ENCODE peak calls at places on chromosomes 3 and 15, in six cellular contexts. J is pancreas; E is fibroblast of lung; O is CD8-positive, alpha-beta T cell; S is WTC11; T is activated B cell treated with CpG ODN at 0.5 μM for 24 hours. Q is an unnamed sample.

GRCh38 chr3:5210926-5211325 is 23.4 kb downstream of the EDEM1 start:
- DNase-seq in O (no peak), J (no peak), S (no peak), E (no peak), T (no peak), Q (no peak)

GRCh38 chr15:31470756-31471155 is 144.1 kb downstream of the KLF13 start:
- DNase-seq in J (no peak), O (no peak), T (no peak), S (no peak), E (no peak), Q (no peak)

GRCh38 chr3:10764314-10765051 is 51.5 kb upstream of the SLC6A11 start:
- DNase-seq in O (no peak), E (no peak), J (no peak), S (no peak), T (no peak), Q (no peak)

GRCh38 chr3:37308247-37308646 is 133.9 kb upstream of the LRRFIP2 start:
- DNase-seq in T (no peak), O (no peak), S (no peak), E (peak), J (no peak), Q (no peak)

GRCh38 chr3:33786565-33787327 is 11.7 kb upstream of the PDCD6IP start:
- DNase-seq in O (no peak), E (no peak), S (no peak), J (no peak), T (no peak), Q (no peak)

GRCh38 chr3:184761120-184761841 is 49.4 kb upstream of the MAGEF1 start:
- DNase-seq in S (no peak), T (no peak), J (peak), E (peak), O (no peak), Q (no peak)

GRCh38 chr15:25790003-25790660 is 73.0 kb downstream of the ATP10A start:
- DNase-seq in T (no peak), E (peak), J (peak), O (no peak), S (no peak), Q (peak)

GRCh38 chr3:197333901-197334639 is 35.7 kb upstream of the DLG1 start:
- DNase-seq in S (no peak), J (no peak), T (no peak), O (no peak), E (no peak), Q (no peak)

GRCh38 chr3:171797265-171797679 is 13.0 kb downstream of the PLD1 start:
- DNase-seq in O (no peak), J (no peak), E (no peak), T (no peak), S (no peak), Q (no peak)

GRCh38 chr15:72342385-72342784 is 22.4 kb upstream of the CELF6 start:
- DNase-seq in S (peak), E (peak), O (peak), J (no peak), T (no peak), Q (no peak)

GRCh38 chr15:49751191-49751590 is 130.3 kb downstream of the DTWD1 start:
- DNase-seq in J (no peak), S (no peak), T (no peak), O (no peak), E (no peak), Q (no peak)

GRCh38 chr3:2983987-2984724 is 126.0 kb downstream of the IL5RA start:
- DNase-seq in E (no peak), O (no peak), S (no peak), J (no peak), T (no peak), Q (no peak)

GRCh38 chr3:12932347-12932746 is 91.0 kb upstream of the RPL32 start:
- DNase-seq in E (no peak), O (no peak), S (no peak), J (no peak), T (no peak), Q (no peak)

GRCh38 chr3:25568525-25569078 is 96.1 kb downstream of the TOP2B start:
- DNase-seq in O (no peak), S (no peak), E (no peak), T (no peak), J (no peak), Q (no peak)

GRCh38 chr3:64022451-64023186 is 675 bp downstream of the PSMD6 start:
- DNase-seq in S (no peak), J (peak), E (no peak), T (no peak), O (peak), Q (no peak)

GRCh38 chr3:180306691-180307090 is 270.0 kb upstream of the PEX5L start:
- DNase-seq in E (no peak), T (no peak), S (no peak), O (no peak), J (peak), Q (no peak)

GRCh38 chr3:123367467-123368154 is 81.3 kb downstream of the ADCY5 start:
- DNase-seq in S (no peak), J (no peak), E (no peak), T (no peak), O (no peak), Q (no peak)

GRCh38 chr3:69297525-69297924 is 88.4 kb downstream of the FRMD4B start:
- DNase-seq in E (no peak), J (no peak), T (no peak), S (no peak), O (no peak), Q (no peak)

GRCh38 chr15:87349181-87349580 is 907.4 kb downstream of the NTRK3 start:
- DNase-seq in T (no peak), O (no peak), S (no peak), E (peak), J (no peak), Q (no peak)

GRCh38 chr3:53579636-53580035 is 85.2 kb downstream of the CACNA1D start:
- DNase-seq in S (no peak), T (no peak), J (no peak), O (no peak), E (no peak), Q (no peak)

GRCh38 chr3:197154-197855 is 742 bp downstream of the CHL1 start:
- DNase-seq in T (peak), S (no peak), O (no peak), J (no peak), E (no peak), Q (peak)

GRCh38 chr15:81619002-81619401 is 245.0 kb upstream of the TMC3 start:
- DNase-seq in T (no peak), J (no peak), E (no peak), O (no peak), S (no peak), Q (no peak)

GRCh38 chr3:80771085-80771484 is 990.4 kb downstream of the GBE1 start:
- DNase-seq in J (peak), S (no peak), E (peak), T (no peak), O (no peak), Q (peak)

GRCh38 chr3:46334911-46335478 is 18.9 kb upstream of the CCR2 start:
- DNase-seq in O (no peak), E (peak), S (no peak), T (no peak), J (no peak), Q (no peak)

GRCh38 chr3:189772584-189772983 is 141.4 kb downstream of the TP63 start:
- DNase-seq in S (no peak), E (peak), O (no peak), J (no peak), T (no peak), Q (no peak)

GRCh38 chr3:34364345-34364744 is 565.9 kb downstream of the PDCD6IP start:
- DNase-seq in E (no peak), S (no peak), T (no peak), J (no peak), O (no peak), Q (peak)

GRCh38 chr15:89673162-89673506 is 6.0 kb downstream of the PLIN1 start:
- DNase-seq in T (no peak), S (peak), O (no peak), E (no peak), J (no peak), Q (no peak)

GRCh38 chr3:184322731-184323487 is 8.5 kb downstream of the EIF4G1 start:
- DNase-seq in T (no peak), E (no peak), J (no peak), S (no peak), O (no peak), Q (peak)

GRCh38 chr3:156602424-156602823 is 47.5 kb upstream of the SSR3 start:
- DNase-seq in S (no peak), T (no peak), O (no peak), J (no peak), E (peak), Q (no peak)

GRCh38 chr15:74955796-74956647 is 550 bp downstream of the RPP25 start:
- DNase-seq in E (peak), T (peak), O (peak), S (peak), J (peak), Q (peak)

GRCh38 chr3:5787863-5788488 is 600.5 kb downstream of the EDEM1 start:
- DNase-seq in J (no peak), E (no peak), O (no peak), S (no peak), T (no peak), Q (no peak)

GRCh38 chr3:12139111-12139511 is 19.6 kb downstream of the TIMP4 start:
- DNase-seq in T (no peak), S (peak), J (no peak), E (peak), O (no peak), Q (no peak)

GRCh38 chr3:50274371-50275104 is 4.3 kb upstream of the LSMEM2 start:
- DNase-seq in O (peak), T (peak), E (peak), J (no peak), S (peak), Q (peak)

GRCh38 chr3:74233091-74233490 is 381.4 kb downstream of the CNTN3 start:
- DNase-seq in T (no peak), E (no peak), J (no peak), S (no peak), O (no peak), Q (no peak)

GRCh38 chr15:74399511-74400312 is 32.3 kb upstream of the CYP11A1 start:
- DNase-seq in S (no peak), O (peak), E (peak), T (no peak), J (no peak), Q (no peak)

GRCh38 chr3:173045770-173046382 is 95.2 kb downstream of the SPATA16 start:
- DNase-seq in S (no peak), T (no peak), E (peak), J (no peak), O (no peak), Q (no peak)

GRCh38 chr3:188706599-188706998 is 465.2 kb upstream of the TPRG1 start:
- DNase-seq in J (no peak), O (no peak), E (no peak), T (no peak), S (no peak), Q (no peak)

GRCh38 chr3:194458122-194458521 is 28.7 kb downstream of the ATP13A3 start:
- DNase-seq in T (no peak), O (no peak), E (no peak), J (no peak), S (no peak), Q (no peak)

GRCh38 chr15:39795486-39795885 is 12.8 kb upstream of the FSIP1 start:
- DNase-seq in E (no peak), S (no peak), J (no peak), O (no peak), T (no peak), Q (no peak)

DNA sequence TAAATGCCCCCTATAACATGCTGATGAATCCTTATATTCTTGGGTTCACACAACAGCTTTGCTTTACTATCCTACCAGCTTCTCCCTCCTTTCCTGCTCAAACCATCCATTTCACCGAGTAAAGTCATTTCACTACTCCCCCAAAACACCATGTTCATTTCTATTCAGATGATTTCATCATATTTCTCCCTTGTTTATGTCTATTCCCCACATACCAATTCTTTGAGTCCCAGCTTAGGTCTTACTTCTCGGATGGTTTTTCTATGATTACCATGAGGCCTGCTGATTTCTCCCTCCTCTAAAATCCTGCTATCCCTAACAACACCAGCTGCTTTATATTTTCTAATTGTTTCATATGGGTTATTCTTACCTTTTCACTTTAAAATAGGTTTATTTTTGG is 231.4 kb downstream of the TIGIT start:
- DNase-seq in O (no peak), E (peak), J (no peak), T (no peak), S (no peak), Q (no peak)
- TF ChIP-seq CTCF in O (no peak), E (no peak), J (no peak), T (no peak), S (no peak), Q (no peak)

GRCh38 chr3:114584734-114585371 is 291.0 kb downstream of the TIGIT start:
- DNase-seq in S (no peak), E (no peak), T (no peak), O (no peak), J (no peak), Q (no peak)
- TF ChIP-seq CTCF in S (no peak), E (no peak), T (no peak), O (no peak), J (no peak), Q (no peak)

GRCh38 chr3:28800203-28800602 is 451.6 kb upstream of the AZI2 start:
- DNase-seq in T (no peak), J (no peak), O (no peak), S (no peak), E (no peak), Q (no peak)

DNA sequence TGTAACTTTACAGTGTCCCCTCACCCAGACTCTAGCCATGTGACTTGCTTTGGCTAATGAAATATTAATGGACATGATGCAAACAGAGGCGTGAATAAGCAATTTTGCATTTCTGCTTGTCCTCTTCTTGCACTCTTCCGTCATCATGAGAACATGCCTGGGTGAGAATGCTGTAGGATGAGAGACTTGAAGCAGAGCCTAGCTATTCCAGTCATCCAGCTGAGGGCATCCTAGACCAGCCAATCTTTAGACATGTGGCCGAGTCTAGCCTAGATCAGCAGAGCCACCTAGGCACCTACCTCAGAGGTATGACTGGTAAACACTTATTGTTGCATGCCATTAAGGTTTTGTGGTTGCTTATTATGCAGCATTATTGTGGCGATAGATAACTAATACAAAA is 450.5 kb upstream of the AZI2 start:
- DNase-seq in J (no peak), S (no peak), T (no peak), O (no peak), E (no peak), Q (no peak)
- TF ChIP-seq CTCF in J (no peak), S (no peak), T (no peak), O (no peak), E (no peak), Q (no peak)

GRCh38 chr15:70974004-70974832 is 81.6 kb downstream of the LRRC49 start:
- DNase-seq in S (no peak), E (peak), T (no peak), O (no peak), J (no peak), Q (no peak)
- TF ChIP-seq CTCF in S (peak), E (peak), T (no peak), O (no peak), J (no peak), Q (peak)

GRCh38 chr3:183189641-183190040 is 27.1 kb upstream of the LAMP3 start:
- DNase-seq in T (no peak), S (no peak), J (no peak), E (no peak), O (no peak), Q (no peak)

GRCh38 chr3:183192650-183193300 is 30.2 kb upstream of the LAMP3 start:
- DNase-seq in E (no peak), S (no peak), O (no peak), J (no peak), T (no peak), Q (no peak)

GRCh38 chr3:183193762-183194701 is 31.5 kb upstream of the LAMP3 start:
- DNase-seq in J (no peak), S (no peak), T (no peak), E (peak), O (no peak), Q (no peak)

GRCh38 chr3:183185696-183186095 is 23.2 kb upstream of the LAMP3 start:
- DNase-seq in S (no peak), T (no peak), O (no peak), E (peak), J (no peak), Q (no peak)

DNA sequence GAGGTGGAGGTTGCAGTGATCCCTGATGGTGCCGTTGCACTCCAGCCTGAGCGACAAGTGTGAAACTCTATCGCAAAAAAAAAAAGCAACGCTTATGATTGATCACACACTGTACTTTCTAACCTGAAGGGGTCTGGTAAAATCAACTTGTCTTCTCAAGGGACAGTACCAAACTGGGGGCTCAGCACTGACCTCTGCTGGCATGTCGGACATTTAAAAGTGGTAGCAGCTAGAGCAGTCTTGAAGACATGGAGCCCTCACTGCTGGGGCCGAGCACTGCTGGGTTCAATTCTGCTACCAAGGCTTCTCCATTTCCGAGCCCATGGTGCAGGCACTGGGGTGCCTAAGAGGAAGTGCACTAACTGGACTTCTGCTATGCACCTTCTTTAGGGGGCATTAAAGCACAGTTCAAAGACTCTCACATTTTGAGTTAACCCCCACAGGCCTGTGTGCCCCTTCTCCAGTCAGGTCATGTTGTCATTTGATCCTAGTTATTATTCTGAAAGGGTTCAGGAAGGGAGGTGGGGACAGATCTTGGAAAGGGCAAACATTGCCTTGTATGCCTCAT is 26.4 kb upstream of the LAMP3 start:
- DNase-seq in S (peak), O (peak), E (no peak), T (no peak), J (peak), Q (peak)
- TF ChIP-seq CTCF in S (no peak), O (no peak), E (no peak), T (no peak), J (peak), Q (peak)

GRCh38 chr3:168165390-168166269 is 69.9 kb upstream of the GOLIM4 start:
- DNase-seq in E (peak), O (peak), S (peak), T (no peak), J (peak), Q (no peak)
- TF ChIP-seq CTCF in E (peak), O (no peak), S (peak), T (peak), J (peak), Q (peak)

GRCh38 chr15:37289109-37289765 is 188.9 kb upstream of the MEIS2 start:
- DNase-seq in J (no peak), T (no peak), O (no peak), E (peak), S (peak), Q (no peak)
- TF ChIP-seq CTCF in J (no peak), T (no peak), O (no peak), E (peak), S (no peak), Q (no peak)

GRCh38 chr15:23503546-23503945 is 56.5 kb upstream of the GOLGA6L2 start:
- DNase-seq in S (no peak), J (no peak), O (no peak), E (no peak), T (no peak), Q (no peak)

DNA sequence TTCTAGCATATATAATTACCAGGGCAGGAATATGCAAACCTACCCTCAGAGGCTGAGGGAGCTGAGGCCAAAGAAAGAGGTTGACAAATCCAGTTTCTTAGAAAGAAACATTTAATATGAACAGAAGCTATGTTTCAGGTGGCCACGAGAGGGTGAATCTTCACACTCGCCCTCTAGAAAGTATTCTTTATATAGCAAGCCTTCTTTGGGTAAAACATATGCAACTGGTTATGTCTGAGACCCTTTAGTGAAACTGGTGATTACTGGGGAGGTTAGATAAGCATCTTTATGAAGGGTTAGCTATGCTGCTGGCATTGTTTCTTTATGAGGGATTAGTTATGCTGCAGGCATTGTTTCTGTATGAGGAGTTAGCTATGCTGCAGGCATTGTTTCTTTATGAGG is 50.7 kb upstream of the GOLGA6L2 start:
- DNase-seq in J (no peak), T (no peak), S (no peak), E (peak), O (no peak), Q (no peak)
- TF ChIP-seq CTCF in J (no peak), T (no peak), S (no peak), E (peak), O (no peak), Q (no peak)

GRCh38 chr15:90905306-90906180 is 2.4 kb downstream of the MAN2A2 start:
- DNase-seq in J (no peak), O (no peak), T (no peak), S (no peak), E (no peak), Q (no peak)

GRCh38 chr15:90904746-90905145 is 1.6 kb downstream of the MAN2A2 start:
- DNase-seq in S (no peak), J (no peak), E (no peak), O (no peak), T (no peak), Q (no peak)

GRCh38 chr15:90902656-90902995 is 476 bp upstream of the MAN2A2 start:
- DNase-seq in J (no peak), O (no peak), S (no peak), T (no peak), E (no peak), Q (no peak)

GRCh38 chr15:90902996-90903732 is at the start of gene MAN2A2:
- DNase-seq in O (peak), S (peak), E (peak), T (peak), J (peak), Q (no peak)

GRCh38 chr15:90903733-90904536 is 833 bp downstream of the MAN2A2 start:
- DNase-seq in O (no peak), J (peak), E (no peak), S (peak), T (no peak), Q (no peak)
- TF ChIP-seq CTCF in O (no peak), J (no peak), E (no peak), S (no peak), T (no peak), Q (no peak)